ENCODE peak calls at places on chromosomes 2 and 18, in five cellular contexts. K is A549, H is AG04450, W is adrenal gland, P is fibroblast of mammary gland. R is an unnamed sample.

GRCh38 chr2:159713691-159714585 is 1.6 kb downstream of the MARCHF7 start:
- DNase-seq in P (peak), K (no peak), H (no peak), W (no peak), R (no peak)

GRCh38 chr2:232666051-232666805 is 30.9 kb upstream of the GIGYF2 start:
- DNase-seq in K (no peak), P (no peak), W (no peak), H (no peak), R (no peak)

GRCh38 chr18:31156831-31157763 is 5.6 kb downstream of the DSC1 start:
- DNase-seq in P (no peak), H (no peak), W (no peak), K (no peak), R (no peak)

GRCh38 chr18:21191596-21192307 is 50.3 kb upstream of the GREB1L start:
- DNase-seq in H (peak), P (peak), W (peak), K (peak), R (no peak)

GRCh38 chr2:72681016-72681995 is 144.5 kb downstream of the EXOC6B start:
- DNase-seq in H (no peak), W (no peak), K (no peak), P (no peak), R (no peak)

GRCh38 chr2:85326946-85327756 is 638 bp downstream of the TGOLN2 start:
- DNase-seq in P (peak), H (no peak), W (peak), K (peak), R (no peak)

GRCh38 chr2:183029219-183029618 is 9.0 kb downstream of the NCKAP1 start:
- DNase-seq in H (no peak), P (no peak), W (no peak), K (no peak), R (no peak)

GRCh38 chr2:9488583-9489547 is 14.5 kb downstream of the IAH1 start:
- DNase-seq in W (no peak), P (peak), K (no peak), H (no peak), R (no peak)

GRCh38 chr2:237472909-237473308 is 14.1 kb upstream of the MLPH start:
- DNase-seq in W (no peak), P (no peak), K (no peak), H (no peak), R (no peak)

GRCh38 chr2:134917219-134917957 is 1.2 kb upstream of the CCNT2 start:
- DNase-seq in W (peak), P (peak), H (no peak), K (peak), R (no peak)

DNA sequence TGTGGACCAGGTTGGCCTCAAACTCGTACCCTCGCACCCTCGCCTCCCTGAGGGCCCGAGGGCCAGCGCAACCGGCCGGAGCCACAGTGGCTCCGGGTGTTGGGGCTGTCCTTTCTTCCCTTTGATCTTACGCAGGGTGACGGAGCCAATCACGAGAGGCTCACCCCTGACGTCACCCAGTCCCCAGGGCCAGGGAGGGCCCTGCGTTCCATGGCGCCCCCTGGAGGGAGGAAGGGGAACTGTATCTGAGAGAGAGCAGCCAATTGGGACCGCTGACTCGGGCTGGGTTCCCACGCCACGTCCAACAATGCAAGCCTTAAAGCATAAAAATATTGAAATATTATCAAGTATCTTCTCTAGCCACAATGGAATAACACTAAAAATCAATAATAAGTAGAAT is 432.8 kb upstream of the LRRTM4 start:
- DNase-seq in W (no peak), K (no peak), H (no peak), P (no peak), R (no peak)
- TF ChIP-seq CTCF in W (no peak), K (no peak), H (no peak), P (no peak), R (no peak)

GRCh38 chr18:33195795-33196194 is 244.7 kb downstream of the CCDC178 start:
- DNase-seq in W (no peak), H (no peak), K (no peak), P (no peak), R (no peak)

GRCh38 chr18:33205777-33206176 is 234.7 kb downstream of the CCDC178 start:
- DNase-seq in W (no peak), P (no peak), K (no peak), H (no peak), R (no peak)

DNA sequence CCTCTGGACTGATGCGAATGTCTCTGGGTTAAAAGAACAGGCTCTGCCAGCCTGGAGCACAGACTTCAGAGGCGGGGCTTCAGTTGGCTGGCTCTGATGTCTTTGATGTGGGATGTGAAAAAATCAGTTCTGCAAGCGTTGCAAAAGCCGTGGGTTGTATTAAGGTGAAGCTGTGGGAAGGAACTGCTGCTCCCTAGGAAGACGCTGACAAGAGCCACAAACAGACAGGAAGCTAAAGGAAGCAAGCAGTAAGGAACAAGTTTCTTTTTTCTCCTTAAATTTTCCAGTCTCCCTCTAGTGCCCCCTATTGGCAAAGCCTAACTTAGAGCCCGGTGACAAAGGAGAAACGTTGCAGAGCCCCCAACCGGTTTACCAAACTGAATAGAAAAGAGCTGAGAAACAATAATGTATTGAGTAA is 239.0 kb downstream of the CCDC178 start:
- DNase-seq in K (peak), W (no peak), P (peak), H (no peak), R (no peak)
- TF ChIP-seq CTCF in K (peak), W (no peak), P (peak), H (peak), R (peak)

GRCh38 chr18:76710646-76711520 is 111.5 kb upstream of the ZNF236 start:
- DNase-seq in P (no peak), K (no peak), W (no peak), H (no peak), R (no peak)

GRCh38 chr18:76707534-76707933 is 114.8 kb upstream of the ZNF236 start:
- DNase-seq in K (no peak), H (no peak), P (no peak), W (no peak), R (no peak)

GRCh38 chr18:76708036-76708726 is 114.2 kb upstream of the ZNF236 start:
- DNase-seq in K (no peak), P (no peak), H (no peak), W (no peak), R (no peak)

GRCh38 chr18:76708727-76709353 is 113.5 kb upstream of the ZNF236 start:
- DNase-seq in H (no peak), W (no peak), P (no peak), K (no peak), R (no peak)

DNA sequence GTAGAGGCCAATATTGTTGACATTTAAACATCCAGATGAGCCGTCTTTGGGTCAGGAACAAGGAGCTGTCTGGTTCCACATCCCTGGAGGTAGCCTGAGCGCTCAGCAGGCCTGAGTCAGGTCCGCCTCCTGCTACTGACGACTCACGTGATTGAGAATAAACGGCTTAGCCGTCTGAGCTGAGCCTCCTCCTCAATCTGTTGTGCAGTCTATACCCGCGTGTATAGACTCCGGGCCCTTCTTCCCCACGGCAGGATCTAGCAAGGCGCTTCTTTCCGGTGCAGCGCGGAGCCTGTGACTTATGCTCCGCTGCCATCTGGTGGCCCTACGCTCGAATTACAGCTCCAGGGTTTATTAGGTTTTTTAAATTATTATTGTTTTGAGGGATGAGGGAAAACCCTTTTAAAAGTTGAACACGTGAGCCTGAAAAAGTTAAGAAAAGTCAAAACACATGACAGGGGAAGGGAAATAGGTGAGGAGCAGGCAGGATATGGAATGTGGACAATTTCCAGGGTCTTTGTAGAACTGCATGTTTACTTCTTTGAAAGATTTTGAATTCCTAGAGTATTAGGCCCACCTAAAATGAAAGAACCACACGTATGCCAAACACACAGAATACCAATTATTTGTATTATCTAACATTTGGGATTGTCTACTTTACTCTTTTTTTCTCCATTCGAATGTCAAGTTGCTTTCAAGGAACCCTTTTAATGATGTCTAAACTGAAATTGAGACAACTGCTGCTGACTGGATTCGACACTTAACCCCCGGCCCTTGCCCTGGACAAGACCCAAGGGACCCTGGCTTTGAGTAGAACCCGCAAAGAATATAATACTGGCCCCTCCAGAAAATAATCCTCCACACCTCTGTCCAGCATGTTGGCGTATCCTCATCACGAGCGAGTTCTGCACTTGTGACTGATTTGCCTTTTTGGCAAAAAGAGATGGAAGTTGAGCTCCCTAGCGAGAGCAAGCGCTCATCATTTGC is 112.4 kb upstream of the ZNF236 start:
- DNase-seq in K (peak), H (peak), W (peak), P (peak), R (no peak)
- TF ChIP-seq CTCF in K (peak), H (peak), W (peak), P (peak), R (peak)

GRCh38 chr2:151083864-151084263 is 177.8 kb downstream of the RBM43 start:
- DNase-seq in K (no peak), P (no peak), W (no peak), H (no peak), R (no peak)

GRCh38 chr2:151078889-151079288 is 182.8 kb downstream of the RBM43 start:
- DNase-seq in K (no peak), P (no peak), W (no peak), H (no peak), R (no peak)
- TF ChIP-seq CTCF in K (no peak), P (no peak), W (no peak), H (no peak), R (no peak)

R was measured in osteocyte.